ENCODE peak calls at places on chromosomes 2 and 18, in six cellular contexts. Z is HepG2, W is HCT116, Y is H1, U is K562, O is GM12878. V is an unnamed sample. For H3K9me3, the result is how much of the 10 kb centered on the place peaks cover.

GRCh38 chr2:158740591-158740990 is 54.5 kb upstream of the DAPL1 start:
- DNase-seq in W (no peak), O (no peak), Z (no peak), Y (no peak), U (no peak), V (no peak)

GRCh38 chr2:231854616-231855125 is 68.4 kb downstream of the COPS7B start:
- DNase-seq in O (no peak), U (no peak), W (no peak), Z (no peak), Y (no peak), V (no peak)

GRCh38 chr2:48249631-48250473 is 280.1 kb upstream of the STON1 start:
- DNase-seq in Z (peak), U (no peak), W (no peak), O (no peak), Y (no peak), V (no peak)

GRCh38 chr2:68357608-68358337 is 7.3 kb upstream of the PLEK start:
- DNase-seq in U (peak), O (no peak), Y (peak), W (peak), Z (peak), V (peak)

GRCh38 chr2:8345200-8345599 is 336.7 kb upstream of the ID2 start:
- DNase-seq in W (no peak), Z (no peak), Y (no peak), O (no peak), U (no peak), V (no peak)

GRCh38 chr2:96579422-96579821 is 42.9 kb downstream of the ARID5A start:
- DNase-seq in W (no peak), U (no peak), Y (no peak), Z (no peak), O (no peak), V (no peak)

GRCh38 chr2:12715258-12715865 is 1.4 kb upstream of the TRIB2 start:
- DNase-seq in W (no peak), Z (no peak), U (peak), Y (no peak), O (no peak), V (no peak)

GRCh38 chr2:3293221-3293620 is 84.4 kb downstream of the EIPR1 start:
- DNase-seq in O (no peak), Y (no peak), Z (no peak), U (no peak), W (no peak), V (no peak)

GRCh38 chr2:44189104-44189503 is 20.4 kb downstream of the PPM1B start:
- DNase-seq in O (no peak), U (no peak), W (no peak), Y (no peak), Z (no peak), V (no peak)

GRCh38 chr2:200350796-200351195 is 44.3 kb downstream of the SPATS2L start:
- DNase-seq in Z (no peak), U (no peak), O (no peak), Y (no peak), W (no peak), V (no peak)

GRCh38 chr18:39215920-39216319 is 1650.3 kb upstream of the CELF4 start:
- DNase-seq in O (no peak), Y (no peak), Z (no peak), W (no peak), U (no peak), V (no peak)

GRCh38 chr2:241147336-241147735 is 1.9 kb downstream of the PASK start:
- DNase-seq in O (no peak), Z (no peak), Y (no peak), U (no peak), W (no peak), V (no peak)

GRCh38 chr2:195741191-195741590 is 84.2 kb downstream of the SLC39A10 start:
- DNase-seq in U (no peak), O (no peak), Z (no peak), W (no peak), Y (no peak), V (no peak)

GRCh38 chr2:85702172-85702571 is 8.0 kb downstream of the GNLY start:
- DNase-seq in Y (no peak), Z (no peak), W (no peak), O (no peak), U (no peak), V (no peak)

GRCh38 chr2:200944467-200945394 is 18.7 kb downstream of the ORC2 start:
- DNase-seq in U (peak), W (peak), Y (no peak), O (no peak), Z (peak), V (no peak)

GRCh38 chr2:29314816-29315571 is 199.8 kb downstream of the CLIP4 start:
- DNase-seq in Z (no peak), W (no peak), Y (no peak), O (peak), U (no peak), V (no peak)

GRCh38 chr2:120134263-120134662 is 88.9 kb downstream of the TMEM185B start:
- DNase-seq in O (no peak), W (peak), Z (peak), Y (peak), U (no peak), V (peak)

GRCh38 chr2:150916434-150916833 is 345.2 kb downstream of the RBM43 start:
- DNase-seq in W (no peak), O (no peak), Y (no peak), Z (no peak), U (no peak), V (no peak)

GRCh38 chr2:215299337-215299859 is 12.5 kb upstream of the ATIC start:
- DNase-seq in U (peak), W (no peak), O (no peak), Y (no peak), Z (no peak), V (no peak)

GRCh38 chr18:61209802-61210201 is 123.4 kb upstream of the CDH20 start:
- DNase-seq in Z (no peak), W (no peak), U (no peak), O (no peak), Y (no peak), V (no peak)

GRCh38 chr2:162058973-162059668 is 14.9 kb downstream of the DPP4 start:
- DNase-seq in Y (no peak), U (no peak), O (peak), Z (no peak), W (no peak), V (no peak)

GRCh38 chr2:1650474-1650872 is 93.8 kb downstream of the PXDN start:
- DNase-seq in U (no peak), Y (no peak), O (no peak), W (no peak), Z (no peak), V (no peak)

GRCh38 chr18:59814872-59815271 is 84.9 kb upstream of the PMAIP1 start:
- DNase-seq in Z (no peak), U (no peak), Y (no peak), O (no peak), W (no peak), V (no peak)

GRCh38 chr2:3493610-3493997 is 25.7 kb downstream of the ADI1 start:
- DNase-seq in W (no peak), O (no peak), U (peak), Y (peak), Z (peak), V (no peak)

GRCh38 chr2:13745324-13745723 is 887.2 kb upstream of the LRATD1 start:
- DNase-seq in W (no peak), Y (no peak), O (no peak), U (no peak), Z (peak), V (peak)

GRCh38 chr2:225998653-225999052 is 599.1 kb downstream of the NYAP2 start:
- DNase-seq in W (no peak), Z (no peak), U (no peak), Y (no peak), O (no peak), V (no peak)

GRCh38 chr2:164706522-164706921 is 85.2 kb upstream of the GRB14 start:
- DNase-seq in U (no peak), Z (no peak), W (no peak), Y (no peak), O (no peak), V (no peak)

GRCh38 chr2:6578417-6578816 is 287.3 kb downstream of the CMPK2 start:
- DNase-seq in O (no peak), Z (no peak), U (no peak), Y (no peak), W (no peak), V (no peak)

DNA sequence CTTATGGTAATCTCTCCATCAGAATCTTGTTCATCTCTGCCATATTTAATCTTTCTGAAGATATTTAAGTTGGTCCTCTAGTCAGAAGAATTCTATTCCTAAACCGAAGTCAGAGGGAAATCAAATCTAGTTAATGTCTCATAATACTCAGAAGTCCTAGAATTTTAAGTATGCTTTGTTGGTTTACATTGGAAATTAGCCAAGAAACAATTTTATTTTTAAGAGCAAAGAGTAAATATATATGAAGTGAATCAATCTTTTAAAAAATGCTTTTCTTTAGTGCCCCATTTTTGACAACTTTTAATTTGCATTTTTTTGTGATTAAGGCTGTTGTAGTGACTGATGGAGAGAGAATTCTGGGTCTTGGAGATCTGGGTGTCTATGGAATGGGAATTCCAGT is 38.1 kb downstream of the ME2 start:
- DNase-seq in Z (no peak), Y (no peak), U (no peak), O (no peak), W (no peak), V (no peak)
- TF ChIP-seq ZNF274 in Z (no peak), Y (no peak), U (no peak), O (no peak), W (no peak), V (no peak)

GRCh38 chr2:218860950-218861381 is 1.4 kb downstream of the WNT6 start:
- DNase-seq in Y (peak), Z (peak), O (no peak), W (peak), U (peak), V (peak)

GRCh38 chr2:218861645-218862318 is 2.2 kb downstream of the WNT6 start:
- DNase-seq in Z (no peak), U (no peak), O (no peak), W (no peak), Y (no peak), V (no peak)

GRCh38 chr2:218859994-218860831 is 608 bp downstream of the WNT6 start:
- DNase-seq in O (no peak), W (no peak), U (no peak), Z (no peak), Y (no peak), V (no peak)

GRCh38 chr2:218865396-218865795 is 5.8 kb downstream of the WNT6 start:
- DNase-seq in O (no peak), U (no peak), W (no peak), Y (no peak), Z (no peak), V (no peak)

DNA sequence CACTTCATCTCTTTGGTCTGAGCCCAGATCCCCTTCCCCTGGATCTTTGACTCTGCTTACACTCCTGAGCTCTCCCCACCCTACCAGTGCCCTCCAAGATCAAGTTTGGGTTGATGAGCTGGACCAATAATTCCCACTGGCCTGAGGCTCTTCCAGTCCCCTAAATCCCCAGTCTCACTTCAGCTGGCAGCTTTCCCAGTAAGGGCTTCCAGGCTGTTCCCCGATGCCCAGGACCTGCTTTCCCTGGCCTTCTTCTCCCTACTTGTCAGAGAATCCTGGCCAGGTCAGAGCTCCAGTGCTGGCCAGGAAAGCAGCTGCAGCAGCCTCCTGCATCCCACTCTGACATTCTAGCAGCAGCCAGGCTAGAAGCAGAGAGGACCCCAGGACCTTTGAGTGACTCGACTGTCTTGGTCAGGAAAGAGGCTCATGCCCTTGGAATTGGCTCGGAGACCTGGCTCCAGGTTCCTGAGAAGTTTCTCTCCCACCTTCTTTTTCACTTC is 3.5 kb downstream of the WNT6 start:
- DNase-seq in U (no peak), O (no peak), Z (no peak), W (no peak), Y (no peak), V (no peak)
- H3K9me3 ChIP-seq in U (under half), O (under half), Z (under half), W (under half), Y (under half), V (under half)

GRCh38 chr2:177641321-177641720 is 248.7 kb downstream of the AGPS start:
- DNase-seq in Z (no peak), Y (no peak), U (no peak), W (no peak), O (no peak), V (no peak)
- H3K4me3 ChIP-seq in Z (no peak), Y (no peak), U (no peak), W (no peak), O (no peak), V (no peak)

DNA sequence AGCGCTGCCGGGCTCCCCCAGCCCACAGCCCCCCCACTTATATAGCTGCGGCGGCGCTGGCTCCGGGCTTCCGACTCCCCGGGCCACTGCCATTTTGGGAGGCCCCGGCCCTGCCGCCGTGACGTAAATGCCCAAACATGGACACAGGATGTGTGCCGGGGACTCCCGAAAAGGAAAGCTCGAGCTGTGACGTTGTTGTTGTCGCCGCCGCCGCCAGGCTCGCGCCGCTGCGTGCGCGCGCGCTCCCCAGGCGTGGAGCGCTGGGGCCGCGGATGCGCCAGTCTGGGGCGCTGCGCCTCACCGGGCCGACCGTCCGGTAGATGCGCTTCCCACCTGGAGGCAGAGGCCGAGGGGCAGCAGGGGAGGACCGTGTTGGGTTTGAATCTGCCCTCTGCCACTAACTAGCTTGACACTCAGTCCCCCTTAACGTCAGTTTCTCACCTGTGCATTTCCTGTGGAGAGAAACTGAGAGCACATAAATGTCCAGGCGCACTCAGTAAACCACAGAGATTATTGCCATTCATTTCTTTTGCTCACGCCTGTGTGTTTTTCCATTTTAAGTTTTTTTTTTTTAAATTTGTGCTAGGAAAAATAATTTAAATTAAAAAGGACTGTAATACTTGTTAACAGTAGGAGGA is at the start of gene EGR4:
- DNase-seq in W (peak), O (peak), U (peak), Z (peak), Y (peak), V (peak)
- TF ChIP-seq ZNF274 in W (no peak), O (no peak), U (no peak), Z (no peak), Y (no peak), V (no peak)

GRCh38 chr18:50902797-50903196 is 23.9 kb downstream of the ME2 start:
- DNase-seq in Z (peak), Y (no peak), U (no peak), W (no peak), O (no peak), V (no peak)
- H3K9me3 ChIP-seq in Z (under half), Y (under half), U (under half), W (under half), O (under half), V (under half)

V was measured in NT2/D1.